ENCODE peak calls at places on chromosomes 4 and X, in five cellular contexts. One of them, this sample, is unnamed.

GRCh38 chr4:138561276-138561880 is 319.2 kb upstream of the SLC7A11 start:
- DNase-seq in aorta: no peak
- DNase-seq in neural progenitor cell: no peak
- DNase-seq in fibroblast of mammary gland: no peak
- DNase-seq in fibroblast of lung: no peak
- DNase-seq in this sample: no peak

GRCh38 chr4:115274545-115274944 is 161.1 kb upstream of the NDST4 start:
- DNase-seq in fibroblast of mammary gland: no peak
- DNase-seq in fibroblast of lung: no peak
- DNase-seq in aorta: no peak
- DNase-seq in neural progenitor cell: no peak
- DNase-seq in this sample: no peak

GRCh38 chr4:86940176-86940575 is 5.4 kb downstream of the AFF1 start:
- DNase-seq in aorta: no peak
- DNase-seq in fibroblast of mammary gland: peak
- DNase-seq in fibroblast of lung: no peak
- DNase-seq in neural progenitor cell: no peak
- DNase-seq in this sample: no peak

GRCh38 chrX:114272096-114272686 is 311.7 kb upstream of the HTR2C start:
- DNase-seq in fibroblast of lung: no peak
- DNase-seq in neural progenitor cell: no peak
- DNase-seq in aorta: no peak
- DNase-seq in fibroblast of mammary gland: no peak
- DNase-seq in this sample: no peak

GRCh38 chrX:39981946-39982345 is 115.8 kb downstream of the BCOR start:
- DNase-seq in neural progenitor cell: no peak
- DNase-seq in aorta: no peak
- DNase-seq in fibroblast of mammary gland: no peak
- DNase-seq in fibroblast of lung: no peak
- DNase-seq in this sample: no peak

GRCh38 chr4:156378053-156378665 is 424.5 kb upstream of the CTSO start:
- DNase-seq in fibroblast of mammary gland: peak
- DNase-seq in neural progenitor cell: peak
- DNase-seq in aorta: no peak
- DNase-seq in fibroblast of lung: peak
- DNase-seq in this sample: no peak

GRCh38 chr4:25953740-25954139 is 39.7 kb downstream of the SMIM20 start:
- DNase-seq in aorta: no peak
- DNase-seq in fibroblast of mammary gland: peak
- DNase-seq in neural progenitor cell: peak
- DNase-seq in fibroblast of lung: peak
- DNase-seq in this sample: peak

GRCh38 chr4:1978226-1978625 is 30.5 kb downstream of the NELFA start:
- DNase-seq in fibroblast of lung: no peak
- DNase-seq in neural progenitor cell: no peak
- DNase-seq in fibroblast of mammary gland: no peak
- DNase-seq in aorta: no peak
- DNase-seq in this sample: no peak

GRCh38 chrX:44422631-44423030 is 79.2 kb upstream of the EFHC2 start:
- DNase-seq in neural progenitor cell: no peak
- DNase-seq in aorta: no peak
- DNase-seq in fibroblast of lung: no peak
- DNase-seq in fibroblast of mammary gland: no peak
- DNase-seq in this sample: no peak

GRCh38 chr4:94654714-94655113 is 103.0 kb upstream of the BMPR1B start:
- DNase-seq in fibroblast of mammary gland: no peak
- DNase-seq in fibroblast of lung: no peak
- DNase-seq in aorta: no peak
- DNase-seq in neural progenitor cell: no peak
- DNase-seq in this sample: no peak

GRCh38 chr4:141686929-141687328 is 50.5 kb downstream of the IL15 start:
- DNase-seq in aorta: no peak
- DNase-seq in neural progenitor cell: no peak
- DNase-seq in fibroblast of lung: peak
- DNase-seq in fibroblast of mammary gland: peak
- DNase-seq in this sample: peak

GRCh38 chr4:62899607-62900364 is 1509.5 kb downstream of the TECRL start:
- DNase-seq in fibroblast of mammary gland: no peak
- DNase-seq in neural progenitor cell: no peak
- DNase-seq in aorta: no peak
- DNase-seq in fibroblast of lung: no peak
- DNase-seq in this sample: no peak

GRCh38 chr4:87805971-87806370 is 6.6 kb downstream of the IBSP start:
- DNase-seq in aorta: no peak
- DNase-seq in fibroblast of mammary gland: peak
- DNase-seq in fibroblast of lung: peak
- DNase-seq in neural progenitor cell: no peak
- DNase-seq in this sample: no peak

GRCh38 chr4:57064811-57065711 is 45.1 kb downstream of the IGFBP7 start:
- DNase-seq in aorta: peak
- DNase-seq in neural progenitor cell: no peak
- DNase-seq in fibroblast of mammary gland: peak
- DNase-seq in fibroblast of lung: peak
- DNase-seq in this sample: peak

GRCh38 chr4:114615435-114615834 is 16.8 kb downstream of the UGT8 start:
- DNase-seq in fibroblast of mammary gland: no peak
- DNase-seq in aorta: no peak
- DNase-seq in fibroblast of lung: no peak
- DNase-seq in neural progenitor cell: no peak
- DNase-seq in this sample: no peak

GRCh38 chr4:108794136-108794535 is 31.3 kb upstream of the ETNPPL start:
- DNase-seq in fibroblast of lung: no peak
- DNase-seq in fibroblast of mammary gland: no peak
- DNase-seq in neural progenitor cell: no peak
- DNase-seq in aorta: no peak
- DNase-seq in this sample: no peak

GRCh38 chr4:3868841-3869572 is 102.8 kb downstream of the ADRA2C start:
- DNase-seq in neural progenitor cell: no peak
- DNase-seq in fibroblast of lung: no peak
- DNase-seq in aorta: peak
- DNase-seq in fibroblast of mammary gland: no peak
- DNase-seq in this sample: no peak

GRCh38 chrX:101383679-101384078 is 2.3 kb downstream of the BTK start:
- DNase-seq in fibroblast of mammary gland: no peak
- DNase-seq in neural progenitor cell: peak
- DNase-seq in aorta: no peak
- DNase-seq in fibroblast of lung: no peak
- DNase-seq in this sample: no peak

GRCh38 chrX:37967714-37968113 is 38.6 kb upstream of the SYTL5 start:
- DNase-seq in fibroblast of mammary gland: no peak
- DNase-seq in aorta: no peak
- DNase-seq in fibroblast of lung: no peak
- DNase-seq in neural progenitor cell: no peak
- DNase-seq in this sample: no peak

GRCh38 chr4:76434901-76435688 is at the start of gene SHROOM3:
- DNase-seq in fibroblast of mammary gland: no peak
- DNase-seq in fibroblast of lung: no peak
- DNase-seq in aorta: no peak
- DNase-seq in neural progenitor cell: peak
- DNase-seq in this sample: no peak

GRCh38 chr4:137370206-137370633 is 162.1 kb downstream of the PCDH18 start:
- DNase-seq in aorta: no peak
- DNase-seq in fibroblast of mammary gland: peak
- DNase-seq in neural progenitor cell: no peak
- DNase-seq in fibroblast of lung: peak
- DNase-seq in this sample: no peak

GRCh38 chr4:132619968-132620367 is 529.1 kb upstream of the PCDH10 start:
- DNase-seq in fibroblast of mammary gland: no peak
- DNase-seq in aorta: no peak
- DNase-seq in neural progenitor cell: no peak
- DNase-seq in fibroblast of lung: no peak
- DNase-seq in this sample: no peak

GRCh38 chr4:3655485-3656429 is 110.4 kb upstream of the ADRA2C start:
- DNase-seq in aorta: no peak
- DNase-seq in fibroblast of lung: no peak
- DNase-seq in fibroblast of mammary gland: no peak
- DNase-seq in neural progenitor cell: no peak
- DNase-seq in this sample: no peak

GRCh38 chr4:47717173-47717572 is 120.7 kb downstream of the CORIN start:
- DNase-seq in fibroblast of mammary gland: no peak
- DNase-seq in fibroblast of lung: no peak
- DNase-seq in aorta: no peak
- DNase-seq in neural progenitor cell: peak
- DNase-seq in this sample: no peak

GRCh38 chr4:102500371-102501175 is 586 bp upstream of the NFKB1 start:
- DNase-seq in fibroblast of mammary gland: peak
- DNase-seq in neural progenitor cell: peak
- DNase-seq in fibroblast of lung: peak
- DNase-seq in aorta: peak
- DNase-seq in this sample: peak

GRCh38 chr4:101067383-101067782 is 279.9 kb downstream of the PPP3CA start:
- DNase-seq in fibroblast of mammary gland: peak
- DNase-seq in fibroblast of lung: peak
- DNase-seq in aorta: no peak
- DNase-seq in neural progenitor cell: no peak
- DNase-seq in this sample: no peak

GRCh38 chr4:83369825-83370639 is 35.4 kb upstream of the HPSE start:
- DNase-seq in aorta: no peak
- DNase-seq in fibroblast of lung: peak
- DNase-seq in neural progenitor cell: no peak
- DNase-seq in fibroblast of mammary gland: peak
- DNase-seq in this sample: no peak

DNA sequence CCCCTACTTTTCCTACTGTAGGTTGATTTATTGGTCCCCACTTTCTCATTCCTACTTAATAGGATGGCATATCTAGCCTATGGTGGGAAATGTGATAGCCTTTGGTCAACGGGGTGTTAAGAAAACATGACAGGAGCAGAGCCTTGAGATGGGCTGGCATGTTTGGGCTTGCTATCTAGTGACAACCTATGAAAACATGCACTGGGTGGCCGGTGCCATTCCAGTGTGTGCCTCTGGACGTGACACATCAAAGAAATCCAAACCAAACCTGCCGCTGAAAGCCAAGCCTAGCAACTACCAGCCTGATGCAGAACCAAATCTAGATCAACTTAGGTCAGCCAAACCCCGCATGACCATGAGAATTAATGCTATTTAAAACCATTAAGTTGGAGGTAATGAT is 317.6 kb downstream of the DMD start:
- DNase-seq in fibroblast of mammary gland: no peak
- DNase-seq in fibroblast of lung: no peak
- DNase-seq in aorta: no peak
- DNase-seq in neural progenitor cell: no peak
- DNase-seq in this sample: no peak
- H3K4me3 ChIP-seq in fibroblast of mammary gland: no peak
- H3K4me3 ChIP-seq in fibroblast of lung: no peak
- H3K4me3 ChIP-seq in aorta: no peak
- H3K4me3 ChIP-seq in neural progenitor cell: no peak
- H3K4me3 ChIP-seq in this sample: no peak

DNA sequence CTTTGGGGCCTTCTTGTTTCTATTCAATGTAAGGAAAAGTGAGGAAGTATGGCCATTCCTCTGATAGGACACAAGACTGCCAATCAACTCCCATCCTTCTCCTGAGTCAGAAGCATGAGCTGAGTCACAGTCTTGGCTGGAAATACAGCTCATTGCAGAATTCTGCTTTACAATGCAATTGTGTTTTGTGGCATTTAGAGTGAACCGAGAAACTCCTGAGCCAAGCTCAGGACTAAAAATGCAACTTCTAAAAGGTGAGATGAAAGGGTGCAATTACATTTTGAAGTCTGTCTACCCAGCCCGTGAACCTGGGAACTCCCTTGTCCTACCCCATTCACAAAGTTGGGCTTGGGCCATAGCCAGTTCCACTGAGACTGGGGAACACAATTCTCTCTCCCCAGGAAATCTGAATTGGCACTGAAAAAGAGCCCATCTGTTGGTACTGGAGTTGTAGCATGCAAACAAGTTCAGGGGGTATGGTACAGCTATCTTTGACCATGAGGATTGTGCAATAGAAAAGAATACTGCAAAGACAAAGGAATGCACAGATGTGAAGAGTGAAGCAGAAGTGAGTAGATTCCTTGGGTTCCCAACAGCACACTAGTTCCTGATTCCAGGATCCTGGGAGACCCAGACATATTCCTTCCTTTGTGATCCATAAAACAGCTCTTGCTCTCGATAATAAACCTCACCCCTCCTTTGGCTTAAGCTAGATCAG is 43.1 kb upstream of the CTAG2 start:
- DNase-seq in fibroblast of mammary gland: peak
- DNase-seq in neural progenitor cell: no peak
- DNase-seq in aorta: no peak
- DNase-seq in fibroblast of lung: peak
- DNase-seq in this sample: peak
- H3K4me3 ChIP-seq in fibroblast of mammary gland: no peak
- H3K4me3 ChIP-seq in neural progenitor cell: no peak
- H3K4me3 ChIP-seq in aorta: no peak
- H3K4me3 ChIP-seq in fibroblast of lung: no peak
- H3K4me3 ChIP-seq in this sample: no peak

GRCh38 chr4:31370866-31371465 is 650.8 kb downstream of the PCDH7 start:
- DNase-seq in aorta: no peak
- DNase-seq in neural progenitor cell: peak
- DNase-seq in fibroblast of lung: peak
- DNase-seq in fibroblast of mammary gland: peak
- DNase-seq in this sample: no peak

GRCh38 chr4:31379364-31379763 is 659.2 kb downstream of the PCDH7 start:
- DNase-seq in neural progenitor cell: no peak
- DNase-seq in fibroblast of mammary gland: no peak
- DNase-seq in fibroblast of lung: no peak
- DNase-seq in aorta: no peak
- DNase-seq in this sample: no peak

GRCh38 chr4:31375936-31376335 is 655.8 kb downstream of the PCDH7 start:
- DNase-seq in fibroblast of lung: peak
- DNase-seq in fibroblast of mammary gland: no peak
- DNase-seq in aorta: no peak
- DNase-seq in neural progenitor cell: no peak
- DNase-seq in this sample: no peak
- H3K4me3 ChIP-seq in fibroblast of lung: no peak
- H3K4me3 ChIP-seq in fibroblast of mammary gland: no peak
- H3K4me3 ChIP-seq in aorta: no peak
- H3K4me3 ChIP-seq in neural progenitor cell: no peak
- H3K4me3 ChIP-seq in this sample: no peak

DNA sequence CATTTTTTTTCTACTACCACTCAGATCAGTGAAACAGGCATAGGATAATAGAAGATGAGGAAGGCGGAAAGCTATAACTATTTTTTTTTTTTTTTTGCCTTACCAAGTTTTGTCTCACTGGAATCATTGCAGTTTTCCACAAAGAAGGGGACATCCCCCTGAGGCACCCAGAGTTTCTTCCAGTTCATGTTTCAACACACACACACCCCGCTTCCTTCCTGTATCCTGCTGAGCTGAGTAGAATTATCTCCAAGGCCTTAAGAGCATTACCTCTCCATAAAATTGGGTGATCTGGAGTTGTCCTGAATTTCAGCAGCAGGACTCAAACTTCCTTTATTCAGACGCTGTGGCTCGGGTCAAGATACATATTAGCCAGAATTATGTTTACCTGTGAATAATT is 111.9 kb downstream of the PALLD start:
- DNase-seq in fibroblast of mammary gland: no peak
- DNase-seq in neural progenitor cell: no peak
- DNase-seq in aorta: no peak
- DNase-seq in fibroblast of lung: no peak
- DNase-seq in this sample: no peak
- H3K4me3 ChIP-seq in fibroblast of mammary gland: no peak
- H3K4me3 ChIP-seq in neural progenitor cell: no peak
- H3K4me3 ChIP-seq in aorta: no peak
- H3K4me3 ChIP-seq in fibroblast of lung: no peak
- H3K4me3 ChIP-seq in this sample: no peak

This sample was measured in MG63.